ENCODE peak calls at places on chromosomes 12 and 14, in nine cellular contexts. One of them, this sample, is unnamed.

GRCh38 chr14:66383271-66383670 is 102.9 kb upstream of the CCDC196 start:
- DNase-seq in GM04504: no peak
- DNase-seq in activated T-cell treated with anti-CD3 and anti-CD28 coated beads for 1 hour: no peak
- DNase-seq in Calu3: no peak
- DNase-seq in T-helper 1 cell: no peak
- DNase-seq in NCI-H1092: no peak
- DNase-seq in stimulated activated CD4-positive, alpha-beta T cell treated with anti-CD3 and anti-CD28 coated beads, Interleukin-1b, Interleukin-23, amount 100 ng/mL, for 1 hour: no peak
- DNase-seq in neural progenitor cell: no peak
- DNase-seq in EL: no peak
- DNase-seq in this sample: no peak

GRCh38 chr14:56807586-56808168 is 2.6 kb downstream of the OTX2 start:
- DNase-seq in GM04504: no peak
- DNase-seq in activated T-cell treated with anti-CD3 and anti-CD28 coated beads for 1 hour: no peak
- DNase-seq in Calu3: no peak
- DNase-seq in T-helper 1 cell: no peak
- DNase-seq in NCI-H1092: no peak
- DNase-seq in stimulated activated CD4-positive, alpha-beta T cell treated with anti-CD3 and anti-CD28 coated beads, Interleukin-1b, Interleukin-23, amount 100 ng/mL, for 1 hour: no peak
- DNase-seq in neural progenitor cell: peak
- DNase-seq in EL: no peak
- DNase-seq in this sample: no peak

GRCh38 chr12:47896633-47897032 is 8.2 kb downstream of the VDR start:
- DNase-seq in GM04504: no peak
- DNase-seq in activated T-cell treated with anti-CD3 and anti-CD28 coated beads for 1 hour: no peak
- DNase-seq in Calu3: peak
- DNase-seq in T-helper 1 cell: no peak
- DNase-seq in NCI-H1092: no peak
- DNase-seq in stimulated activated CD4-positive, alpha-beta T cell treated with anti-CD3 and anti-CD28 coated beads, Interleukin-1b, Interleukin-23, amount 100 ng/mL, for 1 hour: no peak
- DNase-seq in neural progenitor cell: no peak
- DNase-seq in EL: no peak
- DNase-seq in this sample: peak

GRCh38 chr12:752673-753400 is 458 bp downstream of the WNK1 start:
- DNase-seq in GM04504: no peak
- DNase-seq in activated T-cell treated with anti-CD3 and anti-CD28 coated beads for 1 hour: peak
- DNase-seq in Calu3: peak
- DNase-seq in T-helper 1 cell: peak
- DNase-seq in NCI-H1092: no peak
- DNase-seq in stimulated activated CD4-positive, alpha-beta T cell treated with anti-CD3 and anti-CD28 coated beads, Interleukin-1b, Interleukin-23, amount 100 ng/mL, for 1 hour: no peak
- DNase-seq in neural progenitor cell: peak
- DNase-seq in EL: peak
- DNase-seq in this sample: peak

GRCh38 chr12:1592444-1593231 is 1.7 kb downstream of the FBXL14 start:
- DNase-seq in GM04504: no peak
- DNase-seq in activated T-cell treated with anti-CD3 and anti-CD28 coated beads for 1 hour: peak
- DNase-seq in Calu3: peak
- DNase-seq in T-helper 1 cell: peak
- DNase-seq in NCI-H1092: no peak
- DNase-seq in stimulated activated CD4-positive, alpha-beta T cell treated with anti-CD3 and anti-CD28 coated beads, Interleukin-1b, Interleukin-23, amount 100 ng/mL, for 1 hour: no peak
- DNase-seq in neural progenitor cell: peak
- DNase-seq in EL: peak
- DNase-seq in this sample: peak

GRCh38 chr12:122166422-122167327 is 7.3 kb downstream of the IL31 start:
- DNase-seq in GM04504: no peak
- DNase-seq in activated T-cell treated with anti-CD3 and anti-CD28 coated beads for 1 hour: no peak
- DNase-seq in Calu3: no peak
- DNase-seq in T-helper 1 cell: no peak
- DNase-seq in NCI-H1092: no peak
- DNase-seq in stimulated activated CD4-positive, alpha-beta T cell treated with anti-CD3 and anti-CD28 coated beads, Interleukin-1b, Interleukin-23, amount 100 ng/mL, for 1 hour: no peak
- DNase-seq in neural progenitor cell: no peak
- DNase-seq in EL: no peak
- DNase-seq in this sample: no peak

GRCh38 chr14:53209370-53209769 is 56.2 kb upstream of the DDHD1 start:
- DNase-seq in GM04504: no peak
- DNase-seq in activated T-cell treated with anti-CD3 and anti-CD28 coated beads for 1 hour: no peak
- DNase-seq in Calu3: no peak
- DNase-seq in T-helper 1 cell: no peak
- DNase-seq in NCI-H1092: no peak
- DNase-seq in stimulated activated CD4-positive, alpha-beta T cell treated with anti-CD3 and anti-CD28 coated beads, Interleukin-1b, Interleukin-23, amount 100 ng/mL, for 1 hour: no peak
- DNase-seq in neural progenitor cell: no peak
- DNase-seq in EL: no peak
- DNase-seq in this sample: no peak

GRCh38 chr12:17358850-17359249 is 731.1 kb downstream of the RERGL start:
- DNase-seq in GM04504: no peak
- DNase-seq in activated T-cell treated with anti-CD3 and anti-CD28 coated beads for 1 hour: no peak
- DNase-seq in Calu3: no peak
- DNase-seq in T-helper 1 cell: no peak
- DNase-seq in NCI-H1092: no peak
- DNase-seq in stimulated activated CD4-positive, alpha-beta T cell treated with anti-CD3 and anti-CD28 coated beads, Interleukin-1b, Interleukin-23, amount 100 ng/mL, for 1 hour: no peak
- DNase-seq in neural progenitor cell: peak
- DNase-seq in EL: no peak
- DNase-seq in this sample: no peak

GRCh38 chr12:79657136-79657535 is 33.6 kb downstream of the PAWR start:
- DNase-seq in GM04504: no peak
- DNase-seq in activated T-cell treated with anti-CD3 and anti-CD28 coated beads for 1 hour: no peak
- DNase-seq in Calu3: no peak
- DNase-seq in T-helper 1 cell: no peak
- DNase-seq in NCI-H1092: no peak
- DNase-seq in stimulated activated CD4-positive, alpha-beta T cell treated with anti-CD3 and anti-CD28 coated beads, Interleukin-1b, Interleukin-23, amount 100 ng/mL, for 1 hour: no peak
- DNase-seq in neural progenitor cell: no peak
- DNase-seq in EL: no peak
- DNase-seq in this sample: no peak

GRCh38 chr14:59755388-59755787 is 115.2 kb downstream of the RTN1 start:
- DNase-seq in GM04504: no peak
- DNase-seq in activated T-cell treated with anti-CD3 and anti-CD28 coated beads for 1 hour: no peak
- DNase-seq in Calu3: no peak
- DNase-seq in T-helper 1 cell: no peak
- DNase-seq in NCI-H1092: no peak
- DNase-seq in stimulated activated CD4-positive, alpha-beta T cell treated with anti-CD3 and anti-CD28 coated beads, Interleukin-1b, Interleukin-23, amount 100 ng/mL, for 1 hour: no peak
- DNase-seq in neural progenitor cell: no peak
- DNase-seq in EL: no peak
- DNase-seq in this sample: no peak

GRCh38 chr14:64400829-64401459 is 12.8 kb downstream of the MTHFD1 start:
- DNase-seq in GM04504: no peak
- DNase-seq in activated T-cell treated with anti-CD3 and anti-CD28 coated beads for 1 hour: no peak
- DNase-seq in Calu3: no peak
- DNase-seq in T-helper 1 cell: no peak
- DNase-seq in NCI-H1092: no peak
- DNase-seq in stimulated activated CD4-positive, alpha-beta T cell treated with anti-CD3 and anti-CD28 coated beads, Interleukin-1b, Interleukin-23, amount 100 ng/mL, for 1 hour: no peak
- DNase-seq in neural progenitor cell: no peak
- DNase-seq in EL: no peak
- DNase-seq in this sample: no peak

GRCh38 chr14:68634874-68635601 is 157.8 kb downstream of the ZFP36L1 start:
- DNase-seq in GM04504: no peak
- DNase-seq in activated T-cell treated with anti-CD3 and anti-CD28 coated beads for 1 hour: no peak
- DNase-seq in Calu3: no peak
- DNase-seq in T-helper 1 cell: no peak
- DNase-seq in NCI-H1092: no peak
- DNase-seq in stimulated activated CD4-positive, alpha-beta T cell treated with anti-CD3 and anti-CD28 coated beads, Interleukin-1b, Interleukin-23, amount 100 ng/mL, for 1 hour: no peak
- DNase-seq in neural progenitor cell: no peak
- DNase-seq in EL: no peak
- DNase-seq in this sample: no peak

GRCh38 chr12:101619868-101620761 is 25.3 kb downstream of the MYBPC1 start:
- DNase-seq in GM04504: no peak
- DNase-seq in activated T-cell treated with anti-CD3 and anti-CD28 coated beads for 1 hour: no peak
- DNase-seq in Calu3: no peak
- DNase-seq in T-helper 1 cell: no peak
- DNase-seq in NCI-H1092: no peak
- DNase-seq in stimulated activated CD4-positive, alpha-beta T cell treated with anti-CD3 and anti-CD28 coated beads, Interleukin-1b, Interleukin-23, amount 100 ng/mL, for 1 hour: no peak
- DNase-seq in neural progenitor cell: no peak
- DNase-seq in EL: no peak
- DNase-seq in this sample: no peak

GRCh38 chr12:92107621-92108131 is 38.0 kb downstream of the BTG1 start:
- DNase-seq in GM04504: no peak
- DNase-seq in activated T-cell treated with anti-CD3 and anti-CD28 coated beads for 1 hour: no peak
- DNase-seq in Calu3: no peak
- DNase-seq in T-helper 1 cell: no peak
- DNase-seq in NCI-H1092: peak
- DNase-seq in stimulated activated CD4-positive, alpha-beta T cell treated with anti-CD3 and anti-CD28 coated beads, Interleukin-1b, Interleukin-23, amount 100 ng/mL, for 1 hour: no peak
- DNase-seq in neural progenitor cell: peak
- DNase-seq in EL: no peak
- DNase-seq in this sample: peak

GRCh38 chr14:104954746-104955395 is 23.3 kb downstream of the AHNAK2 start:
- DNase-seq in GM04504: no peak
- DNase-seq in activated T-cell treated with anti-CD3 and anti-CD28 coated beads for 1 hour: no peak
- DNase-seq in Calu3: no peak
- DNase-seq in T-helper 1 cell: no peak
- DNase-seq in NCI-H1092: no peak
- DNase-seq in stimulated activated CD4-positive, alpha-beta T cell treated with anti-CD3 and anti-CD28 coated beads, Interleukin-1b, Interleukin-23, amount 100 ng/mL, for 1 hour: no peak
- DNase-seq in neural progenitor cell: no peak
- DNase-seq in EL: no peak
- DNase-seq in this sample: no peak

GRCh38 chr12:128073937-128074336 is 193.0 kb upstream of the TMEM132C start:
- DNase-seq in GM04504: no peak
- DNase-seq in activated T-cell treated with anti-CD3 and anti-CD28 coated beads for 1 hour: no peak
- DNase-seq in Calu3: no peak
- DNase-seq in T-helper 1 cell: no peak
- DNase-seq in NCI-H1092: no peak
- DNase-seq in stimulated activated CD4-positive, alpha-beta T cell treated with anti-CD3 and anti-CD28 coated beads, Interleukin-1b, Interleukin-23, amount 100 ng/mL, for 1 hour: no peak
- DNase-seq in neural progenitor cell: no peak
- DNase-seq in EL: no peak
- DNase-seq in this sample: no peak

GRCh38 chr14:20657216-20658211 is 16.0 kb upstream of the OR6S1 start:
- DNase-seq in GM04504: no peak
- DNase-seq in activated T-cell treated with anti-CD3 and anti-CD28 coated beads for 1 hour: peak
- DNase-seq in Calu3: peak
- DNase-seq in T-helper 1 cell: no peak
- DNase-seq in NCI-H1092: no peak
- DNase-seq in stimulated activated CD4-positive, alpha-beta T cell treated with anti-CD3 and anti-CD28 coated beads, Interleukin-1b, Interleukin-23, amount 100 ng/mL, for 1 hour: no peak
- DNase-seq in neural progenitor cell: peak
- DNase-seq in EL: peak
- DNase-seq in this sample: no peak

GRCh38 chr12:95838125-95838524 is 20.6 kb upstream of the SNRPF start:
- DNase-seq in GM04504: peak
- DNase-seq in activated T-cell treated with anti-CD3 and anti-CD28 coated beads for 1 hour: no peak
- DNase-seq in Calu3: peak
- DNase-seq in T-helper 1 cell: no peak
- DNase-seq in NCI-H1092: no peak
- DNase-seq in stimulated activated CD4-positive, alpha-beta T cell treated with anti-CD3 and anti-CD28 coated beads, Interleukin-1b, Interleukin-23, amount 100 ng/mL, for 1 hour: no peak
- DNase-seq in neural progenitor cell: no peak
- DNase-seq in EL: peak
- DNase-seq in this sample: peak

GRCh38 chr12:122072031-122072970 is 6.3 kb upstream of the MLXIP start:
- DNase-seq in GM04504: peak
- DNase-seq in activated T-cell treated with anti-CD3 and anti-CD28 coated beads for 1 hour: no peak
- DNase-seq in Calu3: no peak
- DNase-seq in T-helper 1 cell: no peak
- DNase-seq in NCI-H1092: peak
- DNase-seq in stimulated activated CD4-positive, alpha-beta T cell treated with anti-CD3 and anti-CD28 coated beads, Interleukin-1b, Interleukin-23, amount 100 ng/mL, for 1 hour: no peak
- DNase-seq in neural progenitor cell: peak
- DNase-seq in EL: peak
- DNase-seq in this sample: no peak

GRCh38 chr14:62126885-62127478 is 364.8 kb downstream of the SNAPC1 start:
- DNase-seq in GM04504: peak
- DNase-seq in activated T-cell treated with anti-CD3 and anti-CD28 coated beads for 1 hour: no peak
- DNase-seq in Calu3: peak
- DNase-seq in T-helper 1 cell: no peak
- DNase-seq in NCI-H1092: peak
- DNase-seq in stimulated activated CD4-positive, alpha-beta T cell treated with anti-CD3 and anti-CD28 coated beads, Interleukin-1b, Interleukin-23, amount 100 ng/mL, for 1 hour: no peak
- DNase-seq in neural progenitor cell: peak
- DNase-seq in EL: peak
- DNase-seq in this sample: peak

GRCh38 chr12:64730585-64730964 is 28.6 kb downstream of the GNS start:
- DNase-seq in GM04504: no peak
- DNase-seq in activated T-cell treated with anti-CD3 and anti-CD28 coated beads for 1 hour: no peak
- DNase-seq in Calu3: no peak
- DNase-seq in T-helper 1 cell: no peak
- DNase-seq in NCI-H1092: no peak
- DNase-seq in stimulated activated CD4-positive, alpha-beta T cell treated with anti-CD3 and anti-CD28 coated beads, Interleukin-1b, Interleukin-23, amount 100 ng/mL, for 1 hour: no peak
- DNase-seq in neural progenitor cell: no peak
- DNase-seq in EL: no peak
- DNase-seq in this sample: no peak

GRCh38 chr12:53427905-53428594 is 4.4 kb downstream of the AMHR2 start:
- DNase-seq in GM04504: peak
- DNase-seq in activated T-cell treated with anti-CD3 and anti-CD28 coated beads for 1 hour: no peak
- DNase-seq in Calu3: no peak
- DNase-seq in T-helper 1 cell: no peak
- DNase-seq in NCI-H1092: no peak
- DNase-seq in stimulated activated CD4-positive, alpha-beta T cell treated with anti-CD3 and anti-CD28 coated beads, Interleukin-1b, Interleukin-23, amount 100 ng/mL, for 1 hour: no peak
- DNase-seq in neural progenitor cell: no peak
- DNase-seq in EL: peak
- DNase-seq in this sample: no peak

GRCh38 chr14:94390372-94391086 is 2.1 kb upstream of the SERPINA1 start:
- DNase-seq in GM04504: no peak
- DNase-seq in activated T-cell treated with anti-CD3 and anti-CD28 coated beads for 1 hour: no peak
- DNase-seq in Calu3: peak
- DNase-seq in T-helper 1 cell: no peak
- DNase-seq in NCI-H1092: no peak
- DNase-seq in stimulated activated CD4-positive, alpha-beta T cell treated with anti-CD3 and anti-CD28 coated beads, Interleukin-1b, Interleukin-23, amount 100 ng/mL, for 1 hour: no peak
- DNase-seq in neural progenitor cell: no peak
- DNase-seq in EL: peak
- DNase-seq in this sample: no peak

GRCh38 chr12:85740190-85740589 is 96.0 kb downstream of the RASSF9 start:
- DNase-seq in GM04504: no peak
- DNase-seq in activated T-cell treated with anti-CD3 and anti-CD28 coated beads for 1 hour: no peak
- DNase-seq in Calu3: no peak
- DNase-seq in T-helper 1 cell: no peak
- DNase-seq in NCI-H1092: no peak
- DNase-seq in stimulated activated CD4-positive, alpha-beta T cell treated with anti-CD3 and anti-CD28 coated beads, Interleukin-1b, Interleukin-23, amount 100 ng/mL, for 1 hour: no peak
- DNase-seq in neural progenitor cell: no peak
- DNase-seq in EL: no peak
- DNase-seq in this sample: no peak

GRCh38 chr12:100128509-100128908 is 14.2 kb downstream of the BLTP3B start:
- DNase-seq in GM04504: no peak
- DNase-seq in activated T-cell treated with anti-CD3 and anti-CD28 coated beads for 1 hour: no peak
- DNase-seq in Calu3: peak
- DNase-seq in T-helper 1 cell: no peak
- DNase-seq in NCI-H1092: no peak
- DNase-seq in stimulated activated CD4-positive, alpha-beta T cell treated with anti-CD3 and anti-CD28 coated beads, Interleukin-1b, Interleukin-23, amount 100 ng/mL, for 1 hour: no peak
- DNase-seq in neural progenitor cell: peak
- DNase-seq in EL: peak
- DNase-seq in this sample: no peak

GRCh38 chr12:107435072-107435471 is 250.5 kb upstream of the PWP1 start:
- DNase-seq in GM04504: no peak
- DNase-seq in activated T-cell treated with anti-CD3 and anti-CD28 coated beads for 1 hour: no peak
- DNase-seq in Calu3: no peak
- DNase-seq in T-helper 1 cell: no peak
- DNase-seq in NCI-H1092: no peak
- DNase-seq in stimulated activated CD4-positive, alpha-beta T cell treated with anti-CD3 and anti-CD28 coated beads, Interleukin-1b, Interleukin-23, amount 100 ng/mL, for 1 hour: no peak
- DNase-seq in neural progenitor cell: peak
- DNase-seq in EL: no peak
- DNase-seq in this sample: no peak

GRCh38 chr14:73789996-73790581 is 61.5 kb upstream of the PTGR2 start:
- DNase-seq in GM04504: peak
- DNase-seq in activated T-cell treated with anti-CD3 and anti-CD28 coated beads for 1 hour: no peak
- DNase-seq in Calu3: no peak
- DNase-seq in T-helper 1 cell: no peak
- DNase-seq in NCI-H1092: no peak
- DNase-seq in stimulated activated CD4-positive, alpha-beta T cell treated with anti-CD3 and anti-CD28 coated beads, Interleukin-1b, Interleukin-23, amount 100 ng/mL, for 1 hour: no peak
- DNase-seq in neural progenitor cell: no peak
- DNase-seq in EL: peak
- DNase-seq in this sample: no peak

GRCh38 chr12:42458575-42458974 is 131.0 kb downstream of the PRICKLE1 start:
- DNase-seq in GM04504: no peak
- DNase-seq in activated T-cell treated with anti-CD3 and anti-CD28 coated beads for 1 hour: no peak
- DNase-seq in Calu3: no peak
- DNase-seq in T-helper 1 cell: no peak
- DNase-seq in NCI-H1092: no peak
- DNase-seq in stimulated activated CD4-positive, alpha-beta T cell treated with anti-CD3 and anti-CD28 coated beads, Interleukin-1b, Interleukin-23, amount 100 ng/mL, for 1 hour: no peak
- DNase-seq in neural progenitor cell: no peak
- DNase-seq in EL: no peak
- DNase-seq in this sample: no peak

GRCh38 chr12:77070382-77071294 is 5.3 kb upstream of the E2F7 start:
- DNase-seq in GM04504: no peak
- DNase-seq in activated T-cell treated with anti-CD3 and anti-CD28 coated beads for 1 hour: no peak
- DNase-seq in Calu3: no peak
- DNase-seq in T-helper 1 cell: no peak
- DNase-seq in NCI-H1092: no peak
- DNase-seq in stimulated activated CD4-positive, alpha-beta T cell treated with anti-CD3 and anti-CD28 coated beads, Interleukin-1b, Interleukin-23, amount 100 ng/mL, for 1 hour: no peak
- DNase-seq in neural progenitor cell: no peak
- DNase-seq in EL: no peak
- DNase-seq in this sample: no peak

GRCh38 chr14:70886421-70887206 is 20.6 kb upstream of the PCNX1 start:
- DNase-seq in GM04504: no peak
- DNase-seq in activated T-cell treated with anti-CD3 and anti-CD28 coated beads for 1 hour: no peak
- DNase-seq in Calu3: no peak
- DNase-seq in T-helper 1 cell: peak
- DNase-seq in NCI-H1092: no peak
- DNase-seq in stimulated activated CD4-positive, alpha-beta T cell treated with anti-CD3 and anti-CD28 coated beads, Interleukin-1b, Interleukin-23, amount 100 ng/mL, for 1 hour: no peak
- DNase-seq in neural progenitor cell: no peak
- DNase-seq in EL: no peak
- DNase-seq in this sample: no peak

GRCh38 chr12:112538740-112539139 is 120.0 kb downstream of the PTPN11 start:
- DNase-seq in GM04504: no peak
- DNase-seq in activated T-cell treated with anti-CD3 and anti-CD28 coated beads for 1 hour: no peak
- DNase-seq in Calu3: no peak
- DNase-seq in T-helper 1 cell: no peak
- DNase-seq in NCI-H1092: no peak
- DNase-seq in stimulated activated CD4-positive, alpha-beta T cell treated with anti-CD3 and anti-CD28 coated beads, Interleukin-1b, Interleukin-23, amount 100 ng/mL, for 1 hour: no peak
- DNase-seq in neural progenitor cell: no peak
- DNase-seq in EL: no peak
- DNase-seq in this sample: no peak